ENCODE peak calls at places on chromosomes 16 and 17, in nine cellular contexts. X is adrenal gland; J is stomach; Z is IMR-90; U is body of pancreas; A is DND-41; R is neural progenitor cell; I is CD8-positive, alpha-beta T cell; H is heart right ventricle. T is an unnamed sample.

GRCh38 chr17:39754958-39755549 is 17.3 kb downstream of the GRB7 start:
- DNase-seq in X (no peak), J (no peak), Z (no peak), U (no peak), A (peak; percentile 43), R (peak; percentile 34), I (no peak), H (no peak), T (peak; percentile 56)

GRCh38 chr16:15644306-15644961 is 1.5 kb upstream of the MARF1 start:
- DNase-seq in X (no peak), J (no peak), Z (no peak), U (no peak), A (no peak), R (peak; percentile 42), I (no peak), H (no peak), T (no peak)

GRCh38 chr16:4272114-4272954 is 489 bp downstream of the TFAP4 start:
- DNase-seq in X (peak; percentile 62), J (peak; percentile 45), Z (no peak), U (peak; percentile 61), A (peak; percentile 71), R (peak; percentile 74), I (no peak), H (peak; percentile 55), T (peak; percentile 66)

GRCh38 chr16:71456801-71457200 is 5.2 kb downstream of the ZNF23 start:
- DNase-seq in X (no peak), J (no peak), Z (no peak), U (no peak), A (no peak), R (no peak), I (no peak), H (no peak), T (no peak)

GRCh38 chr17:75692976-75693375 is 25.8 kb downstream of the SAP30BP start:
- DNase-seq in X (no peak), J (no peak), Z (no peak), U (no peak), A (no peak), R (no peak), I (no peak), H (no peak), T (no peak)

GRCh38 chr17:68832140-68832871 is 122.9 kb downstream of the ABCA8 start:
- DNase-seq in X (peak; percentile 65), J (no peak), Z (no peak), U (no peak), A (no peak), R (no peak), I (no peak), H (no peak), T (peak; percentile 47)

GRCh38 chr17:9725575-9725974 is 65.8 kb downstream of the DHRS7C start:
- DNase-seq in X (no peak), J (no peak), Z (no peak), U (no peak), A (no peak), R (peak; percentile 77), I (no peak), H (no peak), T (no peak)

GRCh38 chr17:44655983-44656700 is at the start of gene MEIOC:
- DNase-seq in X (no peak), J (no peak), Z (peak; percentile 6), U (peak; percentile 8), A (no peak), R (peak; percentile 80), I (peak; percentile 9), H (no peak), T (no peak)

GRCh38 chr16:4327782-4328579 is 12.1 kb downstream of the GLIS2 start:
- DNase-seq in X (peak; percentile 92), J (peak; percentile 83), Z (peak; percentile 69), U (peak; percentile 88), A (no peak), R (peak; percentile 94), I (no peak), H (peak; percentile 82), T (peak; percentile 53)

GRCh38 chr17:77828749-77829539 is 129.6 kb upstream of the TNRC6C start:
- DNase-seq in X (no peak), J (no peak), Z (no peak), U (no peak), A (no peak), R (no peak), I (no peak), H (no peak), T (peak; percentile 15)

GRCh38 chr17:77832180-77832560 is 126.3 kb upstream of the TNRC6C start:
- DNase-seq in X (no peak), J (no peak), Z (no peak), U (no peak), A (no peak), R (no peak), I (no peak), H (no peak), T (no peak)

GRCh38 chr17:77831497-77832179 is 126.9 kb upstream of the TNRC6C start:
- DNase-seq in X (no peak), J (no peak), Z (peak; percentile 77), U (no peak), A (no peak), R (peak; percentile 49), I (no peak), H (no peak), T (peak; percentile 29)

GRCh38 chr17:77830816-77831490 is 127.5 kb upstream of the TNRC6C start:
- DNase-seq in X (no peak), J (no peak), Z (no peak), U (no peak), A (no peak), R (no peak), I (no peak), H (no peak), T (no peak)

DNA sequence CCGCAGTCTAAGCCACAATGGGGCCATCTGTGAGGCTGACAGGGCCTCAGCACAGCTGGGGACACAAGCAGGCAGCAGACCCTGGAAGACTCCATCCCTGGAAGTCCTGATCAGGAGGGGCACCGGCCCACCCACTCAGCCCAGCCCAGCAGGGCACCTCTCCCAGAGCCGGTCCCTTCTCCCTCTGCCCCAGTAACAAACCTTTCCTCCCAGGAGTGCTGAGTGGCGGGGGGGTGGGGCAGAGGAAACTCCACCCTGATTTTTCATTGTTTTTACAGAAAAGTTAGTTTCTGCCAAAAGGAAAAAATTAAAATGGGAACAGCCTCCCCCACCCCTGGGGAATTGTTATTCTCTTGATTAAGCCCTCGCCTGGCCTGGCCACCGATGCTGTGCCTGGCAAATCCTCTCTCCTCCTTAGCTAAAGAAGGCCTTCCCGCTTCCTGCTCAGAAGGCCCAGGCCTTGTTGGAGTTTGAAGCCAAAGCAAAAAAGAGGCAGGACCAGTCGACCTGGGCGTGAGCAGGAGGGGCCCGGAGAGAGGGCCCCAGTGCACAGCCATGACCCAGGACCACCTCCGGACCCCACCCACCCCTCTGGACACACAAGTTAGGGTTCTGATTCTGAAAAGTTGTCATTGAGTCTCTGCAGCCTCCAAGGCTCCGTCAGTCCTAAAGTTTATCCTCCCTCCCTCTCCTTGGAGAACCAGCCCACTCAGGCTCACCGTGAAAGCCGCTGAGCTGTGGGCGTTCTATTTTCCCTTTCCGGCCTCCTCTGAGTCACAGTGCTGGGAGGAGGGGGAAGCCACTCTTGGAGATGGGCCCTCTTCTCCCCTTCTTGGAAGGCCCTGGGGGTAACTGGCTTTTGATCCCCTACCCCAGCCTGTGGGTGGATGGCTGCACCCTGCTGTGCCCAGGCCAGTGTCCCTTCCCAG is 128.4 kb upstream of the TNRC6C start:
- DNase-seq in X (peak; percentile 34), J (no peak), Z (peak; percentile 72), U (peak; percentile 24), A (no peak), R (peak; percentile 72), I (no peak), H (peak; percentile 73), T (peak; percentile 43)
- TF ChIP-seq CTCF in X (no peak), J (no peak), Z (no peak), U (no peak), A (no peak), R (no peak), I (no peak), H (no peak), T (no peak)

DNA sequence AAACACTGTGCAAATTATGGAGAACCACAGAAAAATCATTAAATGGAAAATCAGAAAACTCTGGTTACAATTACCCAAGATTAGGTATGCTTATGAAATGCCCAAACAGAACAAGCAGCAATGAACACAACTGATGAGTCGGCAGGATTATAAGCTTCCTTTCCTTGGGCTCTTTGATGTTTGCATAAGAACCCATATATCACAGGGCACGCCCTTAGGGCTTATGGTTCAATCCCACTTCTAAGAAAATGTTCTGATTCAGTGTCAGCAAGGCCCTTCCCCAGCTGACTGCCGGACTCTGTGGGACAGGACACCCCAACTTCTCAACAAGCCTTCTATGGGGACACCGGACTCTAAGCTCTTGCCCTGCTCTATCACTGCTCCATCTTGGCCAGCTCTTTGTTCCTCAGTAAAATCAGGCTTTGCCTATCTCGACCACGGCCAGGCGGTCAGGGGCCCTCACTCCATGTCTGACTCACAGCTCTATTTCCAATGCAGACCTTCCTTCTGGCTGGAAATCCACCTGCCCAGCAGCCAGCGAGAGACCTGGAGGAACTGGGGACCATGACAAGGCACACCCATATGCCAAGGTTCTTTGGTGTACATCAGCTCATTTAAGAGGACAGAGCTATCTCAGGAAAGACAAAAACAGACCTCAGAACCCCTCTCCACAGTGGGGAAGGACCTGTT is 26.8 kb downstream of the LITAFD start:
- DNase-seq in X (no peak), J (no peak), Z (no peak), U (no peak), A (no peak), R (no peak), I (no peak), H (no peak), T (no peak)
- H3K4me1 ChIP-seq in X (no peaks in the 10 kb centered on the region), J (peaks cover 42% of the 10 kb centered on the region), Z (no peaks in the 10 kb centered on the region), U (peaks cover 17% of the 10 kb centered on the region), A (peaks cover 26% of the 10 kb centered on the region), R (no peaks in the 10 kb centered on the region), I (peaks cover 8% of the 10 kb centered on the region), H (no peaks in the 10 kb centered on the region), T (peaks cover 36% of the 10 kb centered on the region)

GRCh38 chr17:82219083-82219482 is 6.4 kb upstream of the CCDC57 start:
- DNase-seq in X (no peak), J (no peak), Z (no peak), U (no peak), A (no peak), R (no peak), I (no peak), H (no peak), T (no peak)

GRCh38 chr17:82223517-82223916 is 5.3 kb upstream of the SLC16A3 start:
- DNase-seq in X (no peak), J (no peak), Z (no peak), U (no peak), A (no peak), R (no peak), I (no peak), H (no peak), T (no peak)

GRCh38 chr17:82219753-82220709 is 7.4 kb upstream of the CCDC57 start:
- DNase-seq in X (no peak), J (no peak), Z (no peak), U (no peak), A (no peak), R (no peak), I (no peak), H (no peak), T (no peak)

GRCh38 chr17:82222816-82223215 is 6.0 kb upstream of the SLC16A3 start:
- DNase-seq in X (no peak), J (no peak), Z (no peak), U (no peak), A (no peak), R (no peak), I (no peak), H (no peak), T (no peak)

GRCh38 chr17:82221341-82221902 is 7.4 kb upstream of the SLC16A3 start:
- DNase-seq in X (no peak), J (no peak), Z (no peak), U (no peak), A (no peak), R (no peak), I (no peak), H (no peak), T (no peak)
- H3K27ac ChIP-seq in X (no peak overlapping the region), J (no peak overlapping the region), Z (no peak overlapping the region), U (no peak overlapping the region), A (no peak overlapping the region), R (no peak overlapping the region), I (no peak overlapping the region), H (no peak overlapping the region), T (no peak overlapping the region)

GRCh38 chr17:10751569-10751968 is 21.7 kb upstream of the TMEM220 start:
- DNase-seq in X (no peak), J (no peak), Z (no peak), U (no peak), A (no peak), R (no peak), I (no peak), H (no peak), T (no peak)
- TF ChIP-seq CTCF in X (no peak), J (no peak), Z (no peak), U (no peak), A (no peak), R (no peak), I (no peak), H (no peak), T (no peak)